ENCODE peak calls at places on chromosomes 11 and 22, in seven cellular contexts. K is left ventricle myocardium inferior, Q is upper lobe of right lung, T is prostate gland, C is cardiac fibroblast, D is lower lobe of right lung, X is IMR-90. H is an unnamed sample.

GRCh38 chr11:66607126-66607834 is 9.2 kb upstream of the RBM14 start:
- DNase-seq in D (no peak), T (peak), K (peak), Q (no peak), C (peak), X (peak), H (peak)

GRCh38 chr11:6486256-6486655 is 5.0 kb downstream of the TIMM10B start:
- DNase-seq in K (no peak), D (no peak), Q (no peak), T (no peak), C (no peak), X (no peak), H (no peak)

GRCh38 chr22:21942407-21942895 is 10.2 kb downstream of the PPM1F start:
- DNase-seq in D (peak), X (peak), K (peak), Q (peak), C (peak), T (no peak), H (peak)

GRCh38 chr11:117072517-117073218 is 25.6 kb downstream of the SIK3 start:
- DNase-seq in C (peak), X (peak), T (no peak), D (no peak), K (no peak), Q (no peak), H (no peak)

GRCh38 chr11:62108017-62108750 is 15.6 kb upstream of the INCENP start:
- DNase-seq in C (peak), Q (no peak), D (no peak), K (no peak), X (peak), T (peak), H (no peak)

GRCh38 chr22:42604403-42604802 is 10.3 kb downstream of the POLDIP3 start:
- DNase-seq in D (no peak), C (peak), X (peak), Q (no peak), T (no peak), K (no peak), H (peak)

GRCh38 chr11:14713518-14714244 is 70.1 kb downstream of the PDE3B start:
- DNase-seq in Q (no peak), X (no peak), C (no peak), T (no peak), K (no peak), D (no peak), H (no peak)

GRCh38 chr11:68002943-68003845 is 703 bp downstream of the UNC93B1 start:
- DNase-seq in T (no peak), D (peak), C (no peak), Q (peak), K (no peak), X (no peak), H (no peak)

GRCh38 chr11:69962152-69962551 is 116.0 kb upstream of the ANO1 start:
- DNase-seq in K (no peak), C (peak), X (peak), Q (no peak), D (no peak), T (no peak), H (no peak)

GRCh38 chr22:47292546-47293320 is 530.3 kb downstream of the TBC1D22A start:
- DNase-seq in X (no peak), T (peak), C (peak), D (no peak), Q (no peak), K (no peak), H (no peak)

GRCh38 chr11:58576792-58577440 is 1.3 kb upstream of the LPXN start:
- DNase-seq in C (peak), D (no peak), T (no peak), K (no peak), Q (no peak), X (peak), H (no peak)

GRCh38 chr11:58575377-58576020 is at the start of gene LPXN:
- DNase-seq in X (peak), C (peak), K (no peak), D (no peak), Q (no peak), T (no peak), H (no peak)

GRCh38 chr11:58577441-58578135 is 1.3 kb upstream of the ZFP91 start:
- DNase-seq in Q (peak), X (peak), T (no peak), D (peak), C (peak), K (peak), H (no peak)

GRCh38 chr11:58573451-58574104 is 2.1 kb downstream of the LPXN start:
- DNase-seq in K (peak), X (peak), T (peak), C (peak), D (peak), Q (no peak), H (no peak)

GRCh38 chr11:58574851-58575250 is 805 bp downstream of the LPXN start:
- DNase-seq in T (no peak), X (peak), C (peak), Q (no peak), D (no peak), K (no peak), H (no peak)
- H3K4me3 ChIP-seq in T (no peak), X (no peak), C (no peak), Q (peak), D (peak), K (peak), H (peak)

GRCh38 chr11:18536195-18536594 is 9.5 kb upstream of the TSG101 start:
- DNase-seq in C (no peak), T (no peak), X (no peak), Q (no peak), K (no peak), D (no peak), H (no peak)

GRCh38 chr11:18540207-18541009 is 13.7 kb upstream of the TSG101 start:
- DNase-seq in T (no peak), X (peak), Q (no peak), K (no peak), D (no peak), C (peak), H (no peak)
- TF ChIP-seq CTCF in T (peak), X (peak), Q (peak), K (peak), D (peak), C (peak), H (no peak)

DNA sequence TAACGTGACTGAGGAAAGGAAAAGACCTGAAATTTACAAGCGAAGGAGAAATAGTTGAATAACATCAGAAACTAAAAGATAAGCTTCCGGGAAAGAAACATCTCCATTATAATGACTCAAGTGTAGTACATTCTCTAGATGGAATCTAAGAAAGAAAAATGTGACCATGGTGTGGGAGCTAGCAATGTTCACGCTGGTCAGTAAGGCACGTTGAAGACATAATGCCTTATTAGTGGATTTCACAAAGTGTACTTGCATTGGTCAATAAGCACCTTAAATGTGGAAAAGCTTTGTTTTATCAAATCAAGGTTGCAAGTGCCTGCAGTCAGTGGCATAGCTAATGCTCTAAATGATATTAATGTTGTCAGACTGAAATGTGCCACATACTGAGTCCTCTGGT is 2.8 kb upstream of the LARGE1 start:
- DNase-seq in K (no peak), X (peak), Q (no peak), D (no peak), C (no peak), T (no peak), H (no peak)
- H3K4me3 ChIP-seq in K (peak), X (peak), Q (peak), D (peak), C (peak), T (peak), H (peak)

DNA sequence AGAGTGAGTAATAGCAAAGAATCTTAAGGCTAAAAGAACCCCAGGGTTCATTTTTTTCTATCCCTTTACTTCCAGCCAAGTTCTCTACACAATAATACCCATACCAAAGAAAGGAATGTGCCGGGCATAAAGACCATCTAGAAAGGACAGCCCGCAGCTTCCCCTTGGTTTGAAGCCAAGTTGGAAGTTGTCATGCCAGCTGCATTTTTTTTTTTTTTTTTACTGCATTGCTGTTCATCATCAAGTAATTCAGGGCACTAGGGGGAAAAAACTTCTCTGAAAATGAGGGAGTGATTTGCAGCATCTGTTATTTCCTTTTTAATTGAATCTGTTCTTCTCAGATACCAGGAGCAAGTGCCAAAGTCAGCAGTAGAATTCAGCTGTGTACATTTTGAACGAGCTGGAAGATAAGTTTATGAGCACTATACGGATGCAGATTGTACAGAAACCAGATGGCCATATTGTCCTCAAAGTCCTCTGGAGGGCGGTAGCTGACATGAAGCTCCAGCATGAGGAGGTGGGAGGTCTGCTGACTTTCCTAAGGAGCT is 56.4 kb downstream of the UBASH3B start:
- DNase-seq in D (no peak), Q (no peak), X (no peak), K (no peak), T (no peak), C (peak), H (no peak)
- TF ChIP-seq CTCF in D (no peak), Q (no peak), X (peak), K (no peak), T (no peak), C (peak), H (no peak)

DNA sequence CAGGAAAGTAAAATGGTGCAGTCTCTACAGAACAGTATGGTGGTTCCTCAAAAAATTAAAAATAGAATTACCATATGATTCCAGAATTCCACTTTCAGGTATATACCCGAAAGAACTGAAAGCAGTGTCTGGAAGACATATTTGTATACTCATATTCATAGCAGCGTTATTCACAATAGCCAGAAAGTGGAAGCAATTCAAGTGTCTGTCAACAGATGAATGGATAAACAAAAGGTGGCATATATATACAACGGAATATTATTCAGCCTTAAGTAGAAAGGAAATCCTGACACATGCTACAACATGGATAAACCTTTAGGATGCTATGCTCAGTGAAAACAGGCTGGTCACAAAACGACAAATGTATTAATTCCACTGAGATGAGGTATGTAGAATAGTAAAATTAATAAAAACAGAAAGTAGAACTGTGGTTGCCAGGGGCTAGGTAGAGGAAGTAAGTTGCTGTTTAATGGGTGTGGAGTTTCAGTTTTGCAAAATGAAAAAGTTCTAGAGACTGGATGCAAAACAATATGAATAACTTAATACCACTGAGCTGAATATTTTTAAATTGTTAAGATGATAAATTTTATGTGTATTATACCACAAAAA is 14.5 kb downstream of the SAA1 start:
- DNase-seq in K (no peak), X (no peak), T (no peak), Q (no peak), D (no peak), C (no peak), H (no peak)
- H3K4me3 ChIP-seq in K (no peak), X (no peak), T (no peak), Q (no peak), D (no peak), C (no peak), H (no peak)

GRCh38 chr11:106022795-106023275 is 795 bp upstream of the MSANTD4 start:
- DNase-seq in Q (no peak), C (no peak), D (no peak), T (no peak), K (no peak), X (no peak), H (no peak)

GRCh38 chr11:106021181-106021966 is 666 bp downstream of the MSANTD4 start:
- DNase-seq in C (peak), X (peak), T (no peak), K (no peak), D (no peak), Q (no peak), H (no peak)

GRCh38 chr11:106017088-106017487 is 5.0 kb downstream of the MSANTD4 start:
- DNase-seq in Q (no peak), T (no peak), C (no peak), K (no peak), X (no peak), D (no peak), H (no peak)

DNA sequence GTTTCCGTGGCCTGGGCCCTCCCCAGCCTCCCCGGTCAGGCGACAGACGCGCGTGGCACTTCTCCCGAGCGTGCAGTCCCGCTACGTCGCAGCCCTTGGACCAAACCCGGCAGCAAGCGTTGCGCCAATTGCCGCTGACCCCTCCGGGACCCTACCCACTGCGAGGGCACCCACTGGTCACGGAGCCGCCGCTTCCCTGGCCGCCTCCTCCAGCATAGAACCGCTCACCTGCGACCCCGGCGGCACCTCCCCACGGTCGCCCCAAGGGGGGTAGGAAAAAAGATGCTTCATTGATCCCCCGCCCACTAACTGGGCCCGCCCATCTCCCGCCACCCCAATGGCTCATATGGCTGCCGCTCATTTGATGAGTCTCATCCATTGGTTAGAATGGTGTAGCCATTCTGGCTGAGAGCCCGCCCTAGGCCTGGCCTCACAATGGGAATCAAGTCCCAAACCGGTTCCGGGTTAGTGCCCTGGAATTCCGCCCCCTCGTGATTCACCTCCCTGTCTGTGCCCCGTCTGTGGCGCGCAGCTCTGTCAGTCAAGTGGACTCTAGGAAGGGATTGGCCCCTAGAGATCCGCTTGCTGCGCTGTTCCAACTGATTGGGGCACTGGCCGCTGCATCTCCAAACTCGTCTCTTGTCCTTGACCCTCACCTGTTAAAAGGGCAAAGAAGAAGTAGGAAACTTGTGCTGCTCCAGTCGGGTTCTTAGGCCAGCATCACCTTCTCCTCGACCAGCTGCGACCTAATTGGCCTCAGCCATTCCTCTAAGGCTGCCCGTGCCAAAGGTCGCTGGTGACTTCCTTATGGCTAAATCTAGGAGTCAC is at the start of gene MSANTD4:
- DNase-seq in K (peak), D (peak), Q (peak), C (peak), X (peak), T (peak), H (peak)
- TF ChIP-seq CTCF in K (peak), D (no peak), Q (no peak), C (no peak), X (no peak), T (no peak), H (peak)

DNA sequence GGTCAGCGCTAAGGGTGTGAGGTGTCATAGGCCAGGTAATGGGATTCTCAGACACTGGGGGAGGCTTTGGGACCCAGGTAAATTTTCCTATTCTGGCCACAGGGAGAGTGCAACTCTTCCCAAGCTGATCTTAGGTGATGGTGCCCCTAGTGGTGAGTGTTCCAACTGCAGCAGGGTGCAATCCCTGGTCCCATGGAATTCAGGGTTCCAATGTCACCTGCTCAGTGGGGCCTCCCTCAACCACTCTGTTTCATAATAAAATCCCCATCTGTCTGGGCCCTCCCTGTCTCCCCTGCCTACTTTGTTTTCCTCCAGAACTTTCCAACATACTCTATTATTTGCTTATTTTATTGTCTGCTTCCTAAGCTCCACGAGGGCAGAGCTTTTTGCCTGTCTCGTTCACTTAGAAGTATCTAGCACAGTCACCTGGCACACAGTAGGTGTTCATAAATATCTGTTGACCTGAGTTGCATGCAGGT is 2.9 kb upstream of the SGSM1 start:
- DNase-seq in K (peak), D (no peak), Q (peak), C (peak), X (peak), T (no peak), H (no peak)
- H3K4me3 ChIP-seq in K (no peak), D (no peak), Q (no peak), C (no peak), X (no peak), T (no peak), H (no peak)